ENCODE peak calls at places on chromosomes 12 and 14, in six cellular contexts. G, A, K, Q, V and X are unnamed samples.

GRCh38 chr14:97458302-97459137 is 661.3 kb downstream of the VRK1 start:
- DNase-seq in V (no peak), A (no peak), Q (no peak), K (peak; percentile 90), G (peak; percentile 30), X (no peak)

GRCh38 chr12:53160000-53160399 is 20.5 kb upstream of the ZNF740 start:
- DNase-seq in G (no peak), A (no peak), V (no peak), Q (no peak), K (no peak), X (no peak)

GRCh38 chr12:121468451-121468850 is 68.5 kb downstream of the RNF34 start:
- DNase-seq in Q (no peak), G (no peak), K (no peak), A (no peak), V (no peak), X (no peak)

GRCh38 chr14:98172243-98172778 is 1099.7 kb downstream of the BCL11B start:
- DNase-seq in K (no peak), Q (no peak), A (peak; percentile 63), V (no peak), G (no peak), X (no peak)

GRCh38 chr12:52506858-52507715 is 13.1 kb downstream of the KRT5 start:
- DNase-seq in A (peak; percentile 54), V (no peak), Q (no peak), K (no peak), G (no peak), X (no peak)

GRCh38 chr14:94165744-94166143 is 8.4 kb upstream of the PPP4R4 start:
- DNase-seq in K (no peak), Q (no peak), G (no peak), A (no peak), V (no peak), X (no peak)

GRCh38 chr14:69685217-69685616 is 73.8 kb downstream of the SUSD6 start:
- DNase-seq in A (no peak), K (no peak), G (no peak), Q (no peak), V (no peak), X (no peak)

GRCh38 chr12:49093746-49094103 is 876 bp downstream of the DHH start:
- DNase-seq in G (peak; percentile 39), Q (no peak), V (no peak), A (no peak), K (peak; percentile 70), X (no peak)

GRCh38 chr14:100571837-100572236 is 15.4 kb downstream of the BEGAIN start:
- DNase-seq in G (no peak), K (no peak), Q (no peak), V (no peak), A (no peak), X (no peak)

GRCh38 chr14:90488256-90488655 is 91.4 kb downstream of the CALM1 start:
- DNase-seq in V (no peak), Q (no peak), G (no peak), K (peak; percentile 17), A (no peak), X (no peak)

GRCh38 chr12:115866909-115867525 is 410.5 kb downstream of the MED13L start:
- DNase-seq in V (no peak), K (no peak), Q (no peak), G (no peak), A (no peak), X (no peak)

GRCh38 chr12:23510484-23510883 is 439.0 kb downstream of the SOX5 start:
- DNase-seq in Q (no peak), G (no peak), V (no peak), A (no peak), K (no peak), X (no peak)

GRCh38 chr14:51283402-51283825 is 43.4 kb downstream of the TMX1 start:
- DNase-seq in K (no peak), V (no peak), G (peak; percentile 26), A (peak; percentile 37), Q (peak; percentile 33), X (no peak)

GRCh38 chr12:98156697-98157096 is 358.7 kb upstream of the TMPO start:
- DNase-seq in K (no peak), V (no peak), A (no peak), Q (no peak), G (no peak), X (no peak)

GRCh38 chr12:26212356-26212755 is 17.0 kb downstream of the SSPN start:
- DNase-seq in A (no peak), K (no peak), V (no peak), G (no peak), Q (no peak), X (no peak)

GRCh38 chr14:33780035-33780434 is 170.8 kb downstream of the EGLN3 start:
- DNase-seq in V (no peak), A (no peak), K (no peak), Q (no peak), G (no peak), X (no peak)

GRCh38 chr12:55629058-55629841 is 7.4 kb upstream of the OR10P1 start:
- DNase-seq in G (no peak), V (no peak), Q (no peak), K (no peak), A (no peak), X (no peak)

GRCh38 chr12:1881301-1881700 is 37.2 kb downstream of the CACNA2D4 start:
- DNase-seq in K (no peak), Q (no peak), V (no peak), G (no peak), A (no peak), X (no peak)

GRCh38 chr12:48779869-48780268 is 9.0 kb downstream of the ADCY6 start:
- DNase-seq in Q (peak; percentile 71), V (peak; percentile 53), A (no peak), G (no peak), K (no peak), X (no peak)

GRCh38 chr14:49972199-49972671 is 79.4 kb downstream of the ARF6 start:
- DNase-seq in G (no peak), Q (peak; percentile 52), V (no peak), K (no peak), A (peak; percentile 6), X (no peak)

GRCh38 chr12:98727196-98727595 is 82.1 kb downstream of the APAF1 start:
- DNase-seq in G (no peak), A (no peak), Q (no peak), V (no peak), K (no peak), X (no peak)

GRCh38 chr14:23112359-23113178 is 6.5 kb downstream of the CEBPE start:
- DNase-seq in V (no peak), Q (no peak), K (peak; percentile 77), G (no peak), A (no peak), X (no peak)

GRCh38 chr12:90028620-90029051 is 320.0 kb upstream of the ATP2B1 start:
- DNase-seq in A (no peak), V (no peak), K (no peak), Q (no peak), G (no peak), X (no peak)

GRCh38 chr14:59199205-59199604 is 10.7 kb downstream of the DAAM1 start:
- DNase-seq in G (no peak), K (no peak), A (no peak), V (no peak), Q (no peak), X (no peak)

GRCh38 chr12:89829434-89829975 is 120.9 kb upstream of the ATP2B1 start:
- DNase-seq in V (no peak), G (no peak), K (no peak), A (no peak), Q (no peak), X (no peak)

GRCh38 chr12:25904442-25904841 is 54.0 kb upstream of the RASSF8 start:
- DNase-seq in V (no peak), K (no peak), G (no peak), A (no peak), Q (no peak), X (no peak)

GRCh38 chr14:99127651-99128167 is 144.3 kb downstream of the BCL11B start:
- DNase-seq in G (peak; percentile 1), Q (no peak), A (no peak), V (no peak), K (no peak), X (no peak)

GRCh38 chr12:31874961-31875608 is 84.1 kb upstream of the RESF1 start:
- DNase-seq in V (peak; percentile 9), A (peak; percentile 21), K (peak; percentile 84), Q (peak; percentile 55), G (peak; percentile 9), X (peak; percentile 69)

GRCh38 chr12:75947171-75947723 is 84.3 kb downstream of the PHLDA1 start:
- DNase-seq in V (no peak), Q (no peak), A (no peak), K (no peak), G (no peak), X (no peak)

GRCh38 chr12:15209782-15210181 is 11.4 kb downstream of the RERG start:
- DNase-seq in Q (peak; percentile 66), K (no peak), A (no peak), V (no peak), G (no peak), X (no peak)

GRCh38 chr12:15206338-15206737 is 14.9 kb downstream of the RERG start:
- DNase-seq in V (no peak), Q (no peak), A (no peak), G (no peak), K (no peak), X (no peak)

GRCh38 chr12:15208871-15209656 is 12.2 kb downstream of the RERG start:
- DNase-seq in K (no peak), G (no peak), A (no peak), Q (no peak), V (no peak), X (no peak)

GRCh38 chr12:15206831-15207394 is 14.3 kb downstream of the RERG start:
- DNase-seq in G (no peak), A (no peak), K (no peak), V (no peak), Q (no peak), X (no peak)

GRCh38 chr12:15208140-15208539 is 13.1 kb downstream of the RERG start:
- DNase-seq in Q (no peak), G (no peak), A (no peak), K (no peak), V (no peak), X (no peak)
- TF ChIP-seq CTCF in Q (peak; percentile 48), G (peak; percentile 60), A (peak; percentile 12), K (no peak), V (no peak), X (no peak)

GRCh38 chr14:77799863-77800730 is at the start of gene ADCK1:
- DNase-seq in A (peak; percentile 67), V (peak; percentile 83), G (peak; percentile 80), K (peak; percentile 97), Q (peak; percentile 80), X (peak; percentile 92)
- TF ChIP-seq CTCF in A (peak; percentile 28), V (peak; percentile 42), G (no peak), K (no peak), Q (no peak), X (no peak)

GRCh38 chr14:104680806-104681688 is 8.4 kb upstream of the INF2 start:
- DNase-seq in Q (peak; percentile 66), A (no peak), K (peak; percentile 68), V (peak; percentile 75), G (no peak), X (peak; percentile 84)
- TF ChIP-seq CTCF in Q (no peak), A (no peak), K (no peak), V (no peak), G (no peak), X (no peak)

GRCh38 chr12:91991397-91992187 is 154.1 kb downstream of the BTG1 start:
- DNase-seq in A (peak; percentile 69), G (no peak), V (no peak), K (no peak), Q (no peak), X (no peak)
- TF ChIP-seq CTCF in A (peak; percentile 41), G (no peak), V (no peak), K (no peak), Q (no peak), X (no peak)